ENCODE peak calls at places on chromosomes 16 and 17, in eight cellular contexts. J is PC-3, O is HL-60, B is EH, Q is non-pigmented ciliary epithelial cell, S is NCI-H1436, L is head of caudate nucleus, F is ecto neural progenitor cell. K is an unnamed sample.
A peak's percentile ranks its signal among the peaks of the same experiment; 100 is the strongest.

GRCh38 chr16:83513006-83513755 is 294.6 kb upstream of the HSBP1 start:
- DNase-seq in J (peak; percentile 44), O (no peak), B (peak; percentile 90), Q (peak; percentile 59), S (no peak), L (no peak), F (no peak), K (no peak)

GRCh38 chr16:54067317-54068065 is 219.1 kb downstream of the IRX3 start:
- DNase-seq in J (no peak), O (no peak), B (no peak), Q (no peak), S (no peak), L (no peak), F (no peak), K (no peak)

GRCh38 chr17:48639136-48639535 is 13.0 kb upstream of the HOXB9 start:
- DNase-seq in J (no peak), O (no peak), B (no peak), Q (no peak), S (no peak), L (no peak), F (no peak), K (no peak)

GRCh38 chr17:53780320-53780719 is 42.4 kb upstream of the KIF2B start:
- DNase-seq in J (no peak), O (no peak), B (no peak), Q (no peak), S (no peak), L (no peak), F (no peak), K (no peak)

GRCh38 chr17:40198576-40198975 is 20.5 kb upstream of the WIPF2 start:
- DNase-seq in J (no peak), O (no peak), B (no peak), Q (no peak), S (no peak), L (no peak), F (no peak), K (no peak)

GRCh38 chr16:10976663-10977062 is 32.3 kb downstream of the CLEC16A start:
- DNase-seq in J (no peak), O (no peak), B (no peak), Q (no peak), S (no peak), L (no peak), F (no peak), K (no peak)

GRCh38 chr16:68658258-68658973 is 13.3 kb downstream of the CDH3 start:
- DNase-seq in J (peak; percentile 98), O (no peak), B (peak; percentile 95), Q (no peak), S (no peak), L (no peak), F (no peak), K (no peak)

GRCh38 chr17:56112086-56112485 is 41.2 kb upstream of the ANKFN1 start:
- DNase-seq in J (no peak), O (no peak), B (peak; percentile 80), Q (no peak), S (no peak), L (no peak), F (no peak), K (no peak)

GRCh38 chr16:27452569-27453475 is 50.8 kb downstream of the IL21R start:
- DNase-seq in J (no peak), O (no peak), B (peak; percentile 19), Q (no peak), S (no peak), L (no peak), F (no peak), K (no peak)

GRCh38 chr16:70582280-70582978 is 58.8 kb downstream of the SF3B3 start:
- DNase-seq in J (no peak), O (no peak), B (peak; percentile 21), Q (no peak), S (no peak), L (no peak), F (no peak), K (no peak)

GRCh38 chr17:56099649-56100048 is 53.6 kb upstream of the ANKFN1 start:
- DNase-seq in J (no peak), O (no peak), B (peak; percentile 83), Q (no peak), S (no peak), L (no peak), F (no peak), K (no peak)

GRCh38 chr17:35879748-35880654 is at the start of gene CCL5:
- DNase-seq in J (peak; percentile 7), O (peak; percentile 63), B (no peak), Q (no peak), S (no peak), L (no peak), F (no peak), K (no peak)

GRCh38 chr16:64290461-64290860 is 831.4 kb downstream of the CDH11 start:
- DNase-seq in J (peak; percentile 70), O (no peak), B (no peak), Q (no peak), S (no peak), L (no peak), F (no peak), K (no peak)

GRCh38 chr17:14078027-14078426 is 8.7 kb downstream of the COX10 start:
- DNase-seq in J (no peak), O (no peak), B (peak; percentile 13), Q (no peak), S (no peak), L (no peak), F (no peak), K (no peak)

GRCh38 chr17:40607641-40608040 is 40.0 kb downstream of the SMARCE1 start:
- DNase-seq in J (no peak), O (no peak), B (no peak), Q (no peak), S (no peak), L (no peak), F (no peak), K (no peak)

GRCh38 chr17:49146620-49147306 is 14.2 kb downstream of the B4GALNT2 start:
- DNase-seq in J (peak; percentile 99), O (no peak), B (peak; percentile 100), Q (peak; percentile 99), S (no peak), L (no peak), F (no peak), K (no peak)

GRCh38 chr16:54342001-54342776 is 55.6 kb upstream of the IRX3 start:
- DNase-seq in J (no peak), O (no peak), B (peak; percentile 65), Q (no peak), S (no peak), L (no peak), F (no peak), K (no peak)

GRCh38 chr17:38350035-38350434 is 1.6 kb upstream of the SOCS7 start:
- DNase-seq in J (no peak), O (no peak), B (no peak), Q (no peak), S (no peak), L (no peak), F (no peak), K (no peak)

GRCh38 chr17:3627768-3628167 is 8.3 kb downstream of the SHPK start:
- DNase-seq in J (no peak), O (no peak), B (peak; percentile 42), Q (no peak), S (no peak), L (no peak), F (no peak), K (no peak)

GRCh38 chr17:31559647-31560501 is 168.4 kb downstream of the RAB11FIP4 start:
- DNase-seq in J (no peak), O (no peak), B (peak; percentile 47), Q (no peak), S (no peak), L (no peak), F (peak; percentile 70), K (no peak)

GRCh38 chr16:84247341-84247740 is 7.5 kb upstream of the KCNG4 start:
- DNase-seq in J (peak; percentile 12), O (no peak), B (peak; percentile 79), Q (no peak), S (no peak), L (no peak), F (no peak), K (no peak)

GRCh38 chr17:68351395-68351794 is 60.1 kb downstream of the ARSG start:
- DNase-seq in J (peak; percentile 19), O (no peak), B (peak; percentile 50), Q (no peak), S (peak; percentile 4), L (no peak), F (no peak), K (no peak)

GRCh38 chr16:80023865-80024264 is 423.3 kb upstream of the MAF start:
- DNase-seq in J (no peak), O (no peak), B (peak; percentile 61), Q (no peak), S (no peak), L (no peak), F (no peak), K (no peak)

GRCh38 chr17:80937501-80938356 is 53.9 kb upstream of the CHMP6 start:
- DNase-seq in J (no peak), O (peak; percentile 7), B (no peak), Q (no peak), S (no peak), L (no peak), F (no peak), K (no peak)

GRCh38 chr16:78210305-78210704 is 110.9 kb downstream of the WWOX start:
- DNase-seq in J (peak; percentile 90), O (no peak), B (no peak), Q (no peak), S (no peak), L (no peak), F (no peak), K (no peak)

GRCh38 chr16:87490091-87490798 is 2.6 kb downstream of the ZCCHC14 start:
- DNase-seq in J (no peak), O (no peak), B (peak; percentile 27), Q (no peak), S (no peak), L (no peak), F (no peak), K (no peak)